ENCODE peak calls at places on chromosomes 12 and 14, in seven cellular contexts. A is thoracic aorta; W is stimulated activated CD4-positive, alpha-beta T cell treated with anti-CD3 and anti-CD28 coated beads, Interleukin-1b, Interleukin-23, amount 100 ng/mL, for 24 hours; J is T-helper 1 cell; E is upper lobe of right lung; X is NCI-H1417 treated with DMSO at 0.1 percent for 48 hours; C is C1 segment of cervical spinal cord. O is an unnamed sample.

GRCh38 chr12:30794591-30795409 is 40.0 kb upstream of the CAPRIN2 start:
- DNase-seq in C (no peak), X (no peak), E (no peak), W (peak), A (peak), J (no peak), O (no peak)

GRCh38 chr14:102772781-102773570 is 4.3 kb upstream of the TRAF3 start:
- DNase-seq in W (no peak), C (no peak), J (no peak), E (no peak), A (no peak), X (no peak), O (no peak)

GRCh38 chr14:100587763-100588411 is 670 bp upstream of the BEGAIN start:
- DNase-seq in C (no peak), X (no peak), W (no peak), E (peak), A (no peak), J (no peak), O (peak)

GRCh38 chr12:57835366-57836288 is 10.9 kb downstream of the CTDSP2 start:
- DNase-seq in J (no peak), X (no peak), A (no peak), E (no peak), C (no peak), W (no peak), O (no peak)

GRCh38 chr12:57759360-57759980 is 4.6 kb downstream of the MARCHF9 start:
- DNase-seq in J (no peak), W (no peak), X (no peak), A (no peak), C (no peak), E (no peak), O (no peak)

GRCh38 chr12:114407566-114408411 is 1.8 kb upstream of the TBX5 start:
- DNase-seq in C (no peak), J (no peak), E (no peak), A (no peak), X (no peak), W (no peak), O (no peak)

GRCh38 chr12:67939611-67940010 is 49.6 kb upstream of the IFNG-AS1 start:
- DNase-seq in W (no peak), E (no peak), C (no peak), J (no peak), X (no peak), A (no peak), O (no peak)

GRCh38 chr14:58667900-58668299 is 30.1 kb downstream of the DACT1 start:
- DNase-seq in E (no peak), J (no peak), C (no peak), W (no peak), X (no peak), A (no peak), O (no peak)

GRCh38 chr14:92625213-92625612 is 111.6 kb downstream of the RIN3 start:
- DNase-seq in A (no peak), X (no peak), J (no peak), C (no peak), W (no peak), E (no peak), O (no peak)

GRCh38 chr12:18684430-18684829 is 53.4 kb downstream of the PLCZ1 start:
- DNase-seq in A (no peak), J (no peak), E (no peak), C (no peak), X (no peak), W (no peak), O (no peak)

GRCh38 chr12:97672870-97673269 is 210.3 kb downstream of the RMST start:
- DNase-seq in E (no peak), A (no peak), X (no peak), J (no peak), C (no peak), W (no peak), O (no peak)

GRCh38 chr12:46663297-46663696 is 162.5 kb downstream of the SLC38A4 start:
- DNase-seq in E (no peak), A (no peak), J (no peak), C (no peak), X (no peak), W (no peak), O (no peak)

GRCh38 chr12:88391556-88391955 is 188.7 kb downstream of the KITLG start:
- DNase-seq in A (no peak), X (no peak), C (no peak), E (no peak), W (no peak), J (no peak), O (no peak)

GRCh38 chr12:132614861-132615578 is 3.6 kb upstream of the P2RX2 start:
- DNase-seq in E (peak), A (peak), W (peak), C (peak), J (peak), X (peak), O (peak)

GRCh38 chr12:50979369-50980052 is 27.2 kb downstream of the HIGD1C start:
- DNase-seq in A (no peak), X (no peak), W (peak), E (no peak), J (no peak), C (no peak), O (no peak)

GRCh38 chr12:132227782-132228417 is 83.6 kb downstream of the NOC4L start:
- DNase-seq in J (no peak), C (no peak), W (no peak), E (no peak), A (no peak), X (no peak), O (no peak)

GRCh38 chr14:91105673-91106072 is 8.2 kb upstream of the DGLUCY start:
- DNase-seq in J (no peak), C (no peak), A (no peak), X (no peak), W (no peak), E (no peak), O (no peak)

GRCh38 chr12:123934016-123934620 is 38.5 kb downstream of the CCDC92 start:
- DNase-seq in J (no peak), E (peak), W (no peak), A (no peak), C (no peak), X (no peak), O (no peak)

GRCh38 chr14:95518045-95518751 is 1.7 kb upstream of the SYNE3 start:
- DNase-seq in C (no peak), A (no peak), E (no peak), J (no peak), W (no peak), X (peak), O (no peak)

GRCh38 chr12:7555752-7556151 is 52.2 kb upstream of the CD163 start:
- DNase-seq in J (no peak), E (no peak), C (no peak), X (no peak), W (no peak), A (no peak), O (no peak)

GRCh38 chr14:76901171-76902055 is 75.2 kb downstream of the LRRC74A start:
- DNase-seq in E (no peak), J (no peak), X (no peak), C (no peak), W (no peak), A (no peak), O (no peak)

GRCh38 chr12:75759842-75760260 is 248.4 kb upstream of the KRR1 start:
- DNase-seq in E (no peak), W (no peak), J (no peak), X (no peak), A (no peak), C (no peak), O (no peak)

GRCh38 chr12:95262808-95263207 is 45.2 kb downstream of the VEZT start:
- DNase-seq in A (no peak), W (no peak), C (no peak), J (no peak), E (no peak), X (no peak), O (no peak)

GRCh38 chr12:11865835-11866234 is 204.9 kb upstream of the BCL2L14 start:
- DNase-seq in J (no peak), A (no peak), W (no peak), E (no peak), X (no peak), C (no peak), O (no peak)

GRCh38 chr14:32559048-32559447 is 229.9 kb downstream of the AKAP6 start:
- DNase-seq in E (no peak), J (no peak), X (no peak), A (no peak), C (no peak), W (no peak), O (no peak)

GRCh38 chr12:39272934-39273770 is 169.8 kb downstream of the KIF21A start:
- DNase-seq in J (no peak), C (no peak), A (no peak), E (no peak), X (no peak), W (no peak), O (no peak)

GRCh38 chr14:83777516-83777915 is 1752.4 kb upstream of the FLRT2 start:
- DNase-seq in W (no peak), A (no peak), C (no peak), X (no peak), J (no peak), E (no peak), O (no peak)

GRCh38 chr12:13422291-13422690 is 225.8 kb downstream of the EMP1 start:
- DNase-seq in J (no peak), E (no peak), A (no peak), X (no peak), W (no peak), C (no peak), O (no peak)

GRCh38 chr12:39846971-39847661 is 227.5 kb upstream of the ABCD2 start:
- DNase-seq in J (no peak), E (no peak), W (no peak), A (no peak), C (no peak), X (no peak), O (no peak)

GRCh38 chr12:42589465-42590323 is at the start of gene PRICKLE1:
- DNase-seq in A (no peak), C (no peak), W (peak), E (peak), X (no peak), J (no peak), O (peak)

GRCh38 chr14:90573385-90574105 is 176.7 kb downstream of the CALM1 start:
- DNase-seq in E (peak), X (no peak), W (no peak), J (no peak), A (no peak), C (no peak), O (no peak)

GRCh38 chr12:122133192-122133950 is 40.6 kb downstream of the IL31 start:
- DNase-seq in E (no peak), A (no peak), C (no peak), X (no peak), W (no peak), J (no peak), O (no peak)

GRCh38 chr12:79409562-79409961 is 281.2 kb downstream of the PAWR start:
- DNase-seq in J (no peak), C (no peak), W (no peak), E (no peak), X (no peak), A (no peak), O (no peak)

O was measured in cardiac septum.